ENCODE peak calls at places on chromosomes 16 and 17, in five cellular contexts. X is H9, O is trophoblast cell, R is IMR-90, A is neuronal stem cell. W is an unnamed sample.

GRCh38 chr17:78855561-78856165 is 15.0 kb upstream of the USP36 start:
- DNase-seq in X (no peak), O (no peak), R (no peak), A (no peak), W (no peak)

GRCh38 chr17:14157822-14158221 is 78.8 kb downstream of the CDRT15 start:
- DNase-seq in X (no peak), O (no peak), R (no peak), A (no peak), W (no peak)

GRCh38 chr17:68197091-68197996 is 50.5 kb upstream of the AMZ2 start:
- DNase-seq in X (peak), O (peak), R (no peak), A (no peak), W (no peak)

GRCh38 chr17:79624658-79625478 is 14.0 kb upstream of the RBFOX3 start:
- DNase-seq in X (peak), O (no peak), R (no peak), A (no peak), W (no peak)

GRCh38 chr16:85436207-85436606 is 176.9 kb upstream of the GSE1 start:
- DNase-seq in X (peak), O (no peak), R (no peak), A (no peak), W (no peak)

GRCh38 chr17:59366040-59366757 is 34.7 kb downstream of the YPEL2 start:
- DNase-seq in X (peak), O (peak), R (no peak), A (peak), W (peak)

GRCh38 chr17:21689604-21690003 is 2.7 kb upstream of the KCNJ18 start:
- DNase-seq in X (no peak), O (peak), R (peak), A (no peak), W (no peak)

GRCh38 chr16:85621698-85622433 is 8.7 kb downstream of the GSE1 start:
- DNase-seq in X (no peak), O (peak), R (no peak), A (no peak), W (no peak)

DNA sequence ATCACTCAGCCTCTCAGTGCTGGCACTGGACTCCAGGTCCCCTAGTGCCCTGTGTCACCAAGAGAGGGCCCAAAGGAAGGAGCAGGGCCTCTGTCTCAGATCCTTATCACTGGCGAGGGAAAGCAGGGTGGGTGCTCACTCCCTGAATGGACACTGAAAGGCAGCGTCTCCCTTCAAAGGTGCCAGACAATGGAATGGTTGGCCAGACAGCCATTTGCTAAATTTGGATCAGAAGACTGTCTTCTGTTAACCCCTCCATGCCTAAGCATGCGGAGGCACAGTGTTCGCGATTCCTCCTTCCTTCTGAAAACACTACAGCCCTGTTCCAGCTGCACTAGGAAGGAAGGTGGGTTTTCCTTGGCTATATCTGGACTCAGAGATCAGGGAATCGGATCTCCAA is 48.4 kb downstream of the SRCIN1 start:
- DNase-seq in X (no peak), O (no peak), R (no peak), A (no peak), W (no peak)
- H4K8ac ChIP-seq in X (no peak), O (no peak), R (no peak), A (no peak), W (no peak)

DNA sequence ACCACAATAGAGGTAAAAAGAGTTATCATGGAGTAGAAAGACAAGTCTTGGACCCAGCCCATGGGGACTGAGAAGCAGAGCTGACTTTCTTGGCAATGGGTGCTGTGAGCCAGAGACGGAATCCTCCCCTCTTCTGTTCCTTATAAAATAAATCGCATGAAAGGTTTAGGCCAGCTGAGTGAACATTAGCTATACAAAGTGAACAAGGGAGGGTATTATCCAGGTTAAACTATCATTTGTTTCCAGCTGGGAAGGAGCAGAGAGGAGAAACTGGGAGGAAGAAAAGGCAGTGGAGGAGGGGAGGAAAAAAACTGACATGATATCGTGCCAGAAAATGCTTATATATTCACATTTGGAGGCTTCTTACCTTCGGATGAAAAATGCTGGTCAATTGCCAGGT is 13.3 kb upstream of the PAFAH1B1 start:
- DNase-seq in X (no peak), O (no peak), R (no peak), A (no peak), W (no peak)
- H2AFZ ChIP-seq in X (no peak), O (no peak), R (no peak), A (peak), W (no peak)

GRCh38 chr16:3047387-3047720 is 993 bp downstream of the MMP25 start:
- DNase-seq in X (no peak), O (no peak), R (no peak), A (no peak), W (no peak)
- H4K8ac ChIP-seq in X (no peak), O (no peak), R (no peak), A (no peak), W (no peak)

DNA sequence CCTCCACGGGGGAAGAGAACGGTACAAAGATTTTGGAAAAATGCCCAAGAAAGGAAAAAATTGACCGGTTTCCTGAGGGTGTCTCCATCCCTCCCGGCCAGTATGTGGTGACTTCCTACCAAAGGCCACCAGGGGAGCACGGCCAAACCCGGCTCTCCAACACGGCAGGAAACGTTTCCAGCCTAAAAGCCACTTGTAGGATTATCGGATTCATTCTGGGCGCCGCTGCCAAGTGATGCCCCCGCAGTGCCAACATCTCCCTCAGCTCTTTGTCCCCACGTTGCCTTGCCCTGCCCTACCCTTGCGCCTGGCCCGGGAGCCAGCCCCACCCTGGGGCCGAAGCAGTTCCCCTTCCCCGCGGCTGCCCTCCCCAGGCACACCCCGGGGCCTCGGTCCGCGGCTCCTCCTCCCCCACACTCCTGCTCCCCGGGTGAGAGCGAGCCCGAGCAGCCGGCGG is 713 bp downstream of the CRK start:
- DNase-seq in X (peak), O (peak), R (peak), A (peak), W (peak)
- H2AFZ ChIP-seq in X (no peak), O (peak), R (peak), A (peak), W (no peak)